ENCODE peak calls at places on chromosome 14, in five cellular contexts. One of them, this sample, is unnamed.

GRCh38 chr14:22524784-22525161 is 64.3 kb downstream of the DAD1 start:
- DNase-seq in HCT116: no peak
- DNase-seq in H1: no peak
- DNase-seq in GM12878: no peak
- DNase-seq in K562: no peak
- DNase-seq in this sample: no peak

GRCh38 chr14:35405304-35405996 is 901 bp upstream of the NFKBIA start:
- DNase-seq in HCT116: no peak
- DNase-seq in GM12878: no peak
- DNase-seq in K562: no peak
- DNase-seq in H1: no peak
- DNase-seq in this sample: peak; percentile 57

GRCh38 chr14:90381011-90381790 is 15.6 kb upstream of the CALM1 start:
- DNase-seq in HCT116: no peak
- DNase-seq in K562: no peak
- DNase-seq in H1: no peak
- DNase-seq in GM12878: no peak
- DNase-seq in this sample: peak; percentile 24

GRCh38 chr14:31009836-31010618 is 15.4 kb upstream of the AP4S1 start:
- DNase-seq in H1: no peak
- DNase-seq in GM12878: no peak
- DNase-seq in HCT116: no peak
- DNase-seq in K562: no peak
- DNase-seq in this sample: no peak

GRCh38 chr14:90599748-90600507 is 203.1 kb downstream of the CALM1 start:
- DNase-seq in GM12878: no peak
- DNase-seq in HCT116: no peak
- DNase-seq in H1: no peak
- DNase-seq in K562: no peak
- DNase-seq in this sample: peak; percentile 3

GRCh38 chr14:105283899-105284298 is 16.9 kb downstream of the BRF1 start:
- DNase-seq in HCT116: no peak
- DNase-seq in H1: no peak
- DNase-seq in GM12878: no peak
- DNase-seq in K562: peak; percentile 2
- DNase-seq in this sample: no peak

GRCh38 chr14:105748204-105748578 is 221.8 kb downstream of the TMEM121 start:
- DNase-seq in H1: no peak
- DNase-seq in GM12878: no peak
- DNase-seq in K562: no peak
- DNase-seq in HCT116: no peak
- DNase-seq in this sample: no peak

GRCh38 chr14:48937796-48938195 is 648.4 kb downstream of the RPS29 start:
- DNase-seq in HCT116: no peak
- DNase-seq in K562: no peak
- DNase-seq in H1: no peak
- DNase-seq in GM12878: no peak
- DNase-seq in this sample: no peak

GRCh38 chr14:60658909-60659585 is 9.8 kb upstream of the SIX1 start:
- DNase-seq in H1: no peak
- DNase-seq in HCT116: no peak
- DNase-seq in GM12878: no peak
- DNase-seq in K562: no peak
- DNase-seq in this sample: peak; percentile 27

DNA sequence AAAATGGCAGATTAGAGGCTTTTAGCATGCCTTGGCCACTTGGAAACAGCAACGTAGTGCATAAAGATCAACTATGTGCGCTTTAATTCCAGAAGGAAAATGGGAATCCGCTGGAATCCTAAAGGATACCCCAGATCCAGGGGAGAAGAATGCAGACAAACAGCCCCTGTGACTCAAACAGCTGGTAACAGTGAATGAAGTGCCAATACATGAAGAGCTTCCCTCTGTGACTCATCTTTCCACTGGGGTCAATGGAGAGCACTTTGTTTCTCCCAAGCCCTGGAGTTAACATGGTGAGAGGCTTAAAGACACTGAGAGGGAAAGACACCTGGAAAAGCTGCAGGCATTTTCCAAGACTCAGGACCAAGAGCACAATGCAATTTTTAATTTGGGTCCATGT is 263.1 kb downstream of the CEP128 start:
- DNase-seq in HCT116: no peak
- DNase-seq in H1: peak; percentile 7
- DNase-seq in GM12878: no peak
- DNase-seq in K562: no peak
- DNase-seq in this sample: no peak
- TF ChIP-seq SRF in HCT116: no peak
- TF ChIP-seq SRF in H1: no peak
- TF ChIP-seq SRF in GM12878: no peak
- TF ChIP-seq SRF in K562: no peak
- TF ChIP-seq SRF in this sample: no peak

DNA sequence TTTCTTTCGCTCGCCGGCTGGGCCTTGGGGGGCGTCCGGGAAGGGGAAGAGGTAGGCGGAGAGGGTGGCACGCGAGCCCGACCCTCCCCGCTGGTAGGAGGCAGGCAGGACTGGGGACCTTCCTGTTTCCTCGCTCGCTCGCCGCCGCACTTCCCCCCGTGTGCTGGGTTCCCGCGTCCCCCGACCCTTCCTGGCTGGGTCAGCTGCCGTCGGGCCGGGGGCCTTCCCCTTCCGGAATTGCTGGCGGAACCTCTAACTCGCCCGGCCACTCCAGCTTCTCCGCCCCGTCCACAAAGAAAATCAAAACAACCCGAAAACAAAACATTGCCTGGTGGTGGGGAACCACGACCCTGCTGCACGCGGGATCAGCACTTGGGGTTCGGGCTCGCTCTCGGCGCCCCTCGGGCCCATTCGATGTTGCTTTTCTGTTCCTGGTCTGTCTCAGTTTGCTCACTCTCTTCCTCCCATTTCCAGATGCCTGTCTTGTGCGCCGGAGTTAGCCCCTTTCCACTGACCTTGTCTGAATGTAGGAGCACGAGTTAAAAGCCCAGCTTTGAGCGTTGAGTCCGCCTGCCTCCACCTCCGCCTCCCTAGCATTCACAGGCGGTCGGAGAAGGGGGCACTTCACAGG is 554 bp downstream of the PAPOLA start:
- DNase-seq in GM12878: no peak
- DNase-seq in HCT116: no peak
- DNase-seq in K562: peak; percentile 74
- DNase-seq in H1: no peak
- DNase-seq in this sample: peak; percentile 26
- TF ChIP-seq SRF in GM12878: no peak
- TF ChIP-seq SRF in HCT116: no peak
- TF ChIP-seq SRF in K562: no peak
- TF ChIP-seq SRF in H1: no peak
- TF ChIP-seq SRF in this sample: no peak

GRCh38 chr14:32559595-32559994 is 230.5 kb downstream of the AKAP6 start:
- DNase-seq in GM12878: no peak
- DNase-seq in HCT116: no peak
- DNase-seq in K562: no peak
- DNase-seq in H1: no peak
- DNase-seq in this sample: no peak
- TF ChIP-seq SRF in GM12878: no peak
- TF ChIP-seq SRF in HCT116: no peak
- TF ChIP-seq SRF in K562: no peak
- TF ChIP-seq SRF in H1: no peak
- TF ChIP-seq SRF in this sample: no peak

DNA sequence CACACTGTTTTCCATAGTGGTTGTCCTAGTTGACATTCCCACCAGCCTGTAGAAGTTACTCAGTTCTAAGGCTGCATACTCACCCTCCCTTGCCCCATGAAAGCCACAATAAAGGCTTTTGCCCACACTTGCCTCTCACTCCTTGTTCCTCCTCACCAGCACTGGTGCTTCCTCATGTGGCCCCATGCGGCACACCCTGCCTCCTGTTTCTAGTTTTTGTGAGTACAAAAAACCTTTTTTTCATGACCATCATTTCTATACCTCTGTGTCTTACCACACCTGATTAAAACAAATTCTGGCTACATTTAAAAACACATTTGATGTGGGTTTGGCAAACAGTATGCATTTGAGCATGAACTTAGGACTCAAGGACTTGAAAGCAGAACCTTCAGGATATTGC is 40.7 kb upstream of the RIN3 start:
- DNase-seq in GM12878: no peak
- DNase-seq in HCT116: no peak
- DNase-seq in K562: no peak
- DNase-seq in H1: no peak
- DNase-seq in this sample: no peak
- TF ChIP-seq SRF in GM12878: no peak
- TF ChIP-seq SRF in HCT116: no peak
- TF ChIP-seq SRF in K562: no peak
- TF ChIP-seq SRF in H1: no peak
- TF ChIP-seq SRF in this sample: no peak

GRCh38 chr14:24337824-24338175 is 2.0 kb downstream of the RIPK3 start:
- DNase-seq in H1: no peak
- DNase-seq in GM12878: no peak
- DNase-seq in HCT116: no peak
- DNase-seq in K562: no peak
- DNase-seq in this sample: no peak

GRCh38 chr14:24338843-24339242 is 948 bp downstream of the RIPK3 start:
- DNase-seq in HCT116: no peak
- DNase-seq in H1: no peak
- DNase-seq in K562: no peak
- DNase-seq in GM12878: no peak
- DNase-seq in this sample: no peak

GRCh38 chr14:24335461-24336146 is 733 bp upstream of the ADCY4 start:
- DNase-seq in GM12878: no peak
- DNase-seq in H1: no peak
- DNase-seq in K562: no peak
- DNase-seq in HCT116: no peak
- DNase-seq in this sample: no peak

GRCh38 chr14:24339284-24340151 is at the start of gene RIPK3:
- DNase-seq in H1: no peak
- DNase-seq in K562: no peak
- DNase-seq in HCT116: no peak
- DNase-seq in GM12878: peak; percentile 36
- DNase-seq in this sample: no peak

GRCh38 chr14:24337144-24337823 is 2.4 kb upstream of the ADCY4 start:
- DNase-seq in HCT116: no peak
- DNase-seq in H1: no peak
- DNase-seq in K562: no peak
- DNase-seq in GM12878: no peak
- DNase-seq in this sample: no peak
- TF ChIP-seq SRF in HCT116: no peak
- TF ChIP-seq SRF in H1: no peak
- TF ChIP-seq SRF in K562: no peak
- TF ChIP-seq SRF in GM12878: no peak
- TF ChIP-seq SRF in this sample: no peak

DNA sequence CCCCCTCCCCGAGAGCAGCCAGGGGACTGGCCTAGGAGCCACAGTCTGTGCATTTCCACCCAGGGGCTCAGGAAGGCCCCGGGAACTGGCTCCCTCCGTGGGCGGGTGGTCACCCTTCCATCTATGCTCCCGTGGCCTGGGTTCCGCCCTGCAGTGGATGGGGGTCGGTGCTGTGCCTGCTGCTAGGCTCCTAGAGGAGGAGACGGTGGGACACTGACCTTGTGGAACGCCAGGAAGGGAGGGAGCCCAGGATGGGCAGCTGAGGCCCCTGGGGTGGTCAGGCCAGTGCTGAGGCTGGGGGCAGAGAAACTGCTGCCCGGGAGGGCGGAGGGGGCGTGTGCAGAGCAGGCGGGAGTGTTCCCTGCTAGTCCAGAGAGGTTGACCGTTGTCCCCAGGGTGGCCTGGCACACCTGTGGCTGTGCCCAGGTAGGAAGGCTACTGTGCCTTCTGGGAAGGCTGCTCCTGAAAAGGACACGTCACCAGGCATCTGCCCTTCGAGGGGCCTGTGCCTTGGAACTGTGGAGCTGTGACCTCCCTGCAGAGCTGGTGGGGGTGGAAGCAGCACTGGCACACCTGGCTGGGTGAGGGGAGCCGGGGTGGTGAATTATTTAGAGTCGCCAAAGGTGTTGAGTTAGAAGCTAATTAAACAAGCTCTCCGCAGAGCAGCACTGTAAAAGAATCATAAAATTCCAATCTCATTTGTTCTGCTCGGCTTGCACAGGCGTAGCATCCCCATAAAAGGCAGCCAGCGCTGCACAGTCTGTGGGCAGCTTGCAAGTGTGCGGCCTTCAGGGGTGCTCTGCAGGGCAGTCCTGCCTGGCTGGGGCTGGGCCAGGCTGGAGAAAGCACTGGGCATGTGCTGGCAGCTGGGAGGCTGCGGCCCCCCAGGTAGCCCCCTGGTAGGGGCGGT is 145.1 kb downstream of the KIF26A start:
- DNase-seq in GM12878: no peak
- DNase-seq in K562: no peak
- DNase-seq in H1: no peak
- DNase-seq in HCT116: no peak
- DNase-seq in this sample: no peak
- TF ChIP-seq SRF in GM12878: no peak
- TF ChIP-seq SRF in K562: no peak
- TF ChIP-seq SRF in H1: no peak
- TF ChIP-seq SRF in HCT116: no peak
- TF ChIP-seq SRF in this sample: no peak

GRCh38 chr14:57189070-57189469 is 79.6 kb downstream of the EXOC5 start:
- DNase-seq in GM12878: no peak
- DNase-seq in K562: no peak
- DNase-seq in HCT116: peak; percentile 15
- DNase-seq in H1: no peak
- DNase-seq in this sample: peak; percentile 3
- TF ChIP-seq SRF in GM12878: no peak
- TF ChIP-seq SRF in K562: no peak
- TF ChIP-seq SRF in HCT116: no peak
- TF ChIP-seq SRF in H1: no peak
- TF ChIP-seq SRF in this sample: no peak